ENCODE peak calls at places on chromosomes 3 and 15, in seven cellular contexts. N, Z, W, V, F, K and U are unnamed samples.

GRCh38 chr3:149340310-149340933 is 7.0 kb upstream of the TM4SF18 start:
- DNase-seq in K (no peak), F (peak; percentile 18), W (no peak), V (no peak), Z (peak; percentile 74), N (no peak), U (no peak)

GRCh38 chr3:148329481-148330220 is 368.1 kb upstream of the AGTR1 start:
- DNase-seq in Z (peak; percentile 40), K (no peak), W (no peak), V (no peak), F (no peak), N (no peak), U (peak; percentile 9)

GRCh38 chr3:19254189-19254588 is 105.9 kb downstream of the KCNH8 start:
- DNase-seq in N (no peak), F (no peak), K (no peak), Z (no peak), V (no peak), W (no peak), U (no peak)

GRCh38 chr15:90751300-90751825 is 34.2 kb downstream of the BLM start:
- DNase-seq in V (no peak), N (no peak), F (no peak), Z (no peak), W (no peak), K (no peak), U (no peak)

GRCh38 chr3:59334585-59334984 is 284.8 kb upstream of the CFAP20DC start:
- DNase-seq in K (peak; percentile 80), W (no peak), F (peak; percentile 37), V (no peak), Z (peak; percentile 35), N (no peak), U (no peak)

GRCh38 chr3:94405258-94406035 is 342.6 kb downstream of the NSUN3 start:
- DNase-seq in K (no peak), N (no peak), F (peak; percentile 33), V (no peak), W (no peak), Z (peak; percentile 60), U (peak; percentile 2)

GRCh38 chr3:75059120-75059519 is 444.7 kb upstream of the CNTN3 start:
- DNase-seq in V (no peak), F (no peak), N (no peak), K (no peak), Z (no peak), W (no peak), U (no peak)

GRCh38 chr3:49930241-49930690 is 655 bp upstream of the MON1A start:
- DNase-seq in K (no peak), V (no peak), F (no peak), W (no peak), Z (no peak), N (no peak), U (peak; percentile 34)

GRCh38 chr15:101844916-101845315 is 32.9 kb downstream of the OR4F15 start:
- DNase-seq in W (no peak), N (no peak), F (no peak), K (no peak), Z (no peak), V (no peak), U (no peak)

GRCh38 chr15:84638103-84638502 is 16.0 kb downstream of the WDR73 start:
- DNase-seq in K (no peak), Z (peak; percentile 22), F (no peak), N (no peak), W (no peak), V (peak; percentile 55), U (peak; percentile 82)

GRCh38 chr3:172094621-172095557 is 55.5 kb downstream of the FNDC3B start:
- DNase-seq in V (no peak), F (no peak), N (no peak), W (no peak), Z (peak; percentile 62), K (peak; percentile 68), U (peak; percentile 46)

GRCh38 chr3:112303811-112304325 is 9.9 kb upstream of the SLC9C1 start:
- DNase-seq in Z (peak; percentile 28), V (no peak), W (peak; percentile 51), N (no peak), F (no peak), K (peak; percentile 24), U (peak; percentile 68)

GRCh38 chr3:73070675-73071575 is 9.5 kb downstream of the EBLN2 start:
- DNase-seq in F (no peak), N (no peak), Z (peak; percentile 92), V (no peak), K (peak; percentile 75), W (no peak), U (no peak)

GRCh38 chr3:172213765-172214358 is 174.5 kb downstream of the FNDC3B start:
- DNase-seq in N (no peak), K (no peak), F (no peak), V (no peak), W (no peak), Z (no peak), U (no peak)

GRCh38 chr3:30667250-30667585 is 60.8 kb downstream of the TGFBR2 start:
- DNase-seq in K (peak; percentile 25), Z (no peak), N (peak; percentile 30), W (no peak), V (peak; percentile 71), F (peak; percentile 52), U (peak; percentile 95)

GRCh38 chr3:101829878-101830277 is 19.4 kb upstream of the NFKBIZ start:
- DNase-seq in K (no peak), V (no peak), N (no peak), W (no peak), Z (no peak), F (no peak), U (no peak)

GRCh38 chr3:129599607-129600006 is 6.9 kb downstream of the PLXND1 start:
- DNase-seq in K (peak; percentile 93), F (peak; percentile 63), Z (peak; percentile 82), W (peak; percentile 69), V (peak; percentile 88), N (no peak), U (peak; percentile 96)

GRCh38 chr15:35170216-35170615 is 85.1 kb upstream of the NANOGP8 start:
- DNase-seq in V (no peak), W (no peak), K (peak; percentile 52), F (no peak), N (no peak), Z (peak; percentile 68), U (no peak)

GRCh38 chr3:180764481-180764880 is 85.2 kb upstream of the CCDC39 start:
- DNase-seq in Z (no peak), K (no peak), V (no peak), N (no peak), W (no peak), F (no peak), U (no peak)

GRCh38 chr3:64936570-64936969 is 248.8 kb upstream of the ADAMTS9 start:
- DNase-seq in W (no peak), V (no peak), K (no peak), F (no peak), N (no peak), Z (no peak), U (no peak)

GRCh38 chr3:61725851-61726333 is 164.5 kb downstream of the PTPRG start:
- DNase-seq in Z (peak; percentile 84), W (no peak), V (no peak), N (no peak), K (peak; percentile 10), F (peak; percentile 7), U (peak; percentile 96)

GRCh38 chr3:146546366-146546965 is 2.1 kb upstream of the PLSCR1 start:
- DNase-seq in V (no peak), N (no peak), F (peak; percentile 67), K (no peak), W (no peak), Z (no peak), U (no peak)

GRCh38 chr3:173586176-173586575 is 188.6 kb downstream of the NLGN1 start:
- DNase-seq in W (no peak), Z (peak; percentile 21), V (no peak), N (no peak), F (no peak), K (no peak), U (no peak)

GRCh38 chr3:85255954-85256353 is 297.2 kb downstream of the CADM2 start:
- DNase-seq in Z (peak; percentile 40), V (no peak), K (no peak), N (no peak), F (no peak), W (no peak), U (peak; percentile 8)

GRCh38 chr3:171018151-171018935 is 8.2 kb downstream of the SLC2A2 start:
- DNase-seq in N (no peak), Z (no peak), V (peak; percentile 47), F (peak; percentile 29), K (no peak), W (peak; percentile 57), U (peak; percentile 32)

GRCh38 chr3:141051641-141052569 is 758 bp downstream of the SPSB4 start:
- DNase-seq in Z (peak; percentile 2), W (peak; percentile 78), V (peak; percentile 66), F (no peak), K (peak; percentile 38), N (peak; percentile 72), U (peak; percentile 81)
- H3K27me3 ChIP-seq in Z (peaks cover 50% of the 10 kb centered on the region), W (no peaks in the 10 kb centered on the region), V (peaks cover 5% of the 10 kb centered on the region), F (no peaks in the 10 kb centered on the region), K (peaks cover 86% of the 10 kb centered on the region), N (no peaks in the 10 kb centered on the region), U (no peaks in the 10 kb centered on the region)

DNA sequence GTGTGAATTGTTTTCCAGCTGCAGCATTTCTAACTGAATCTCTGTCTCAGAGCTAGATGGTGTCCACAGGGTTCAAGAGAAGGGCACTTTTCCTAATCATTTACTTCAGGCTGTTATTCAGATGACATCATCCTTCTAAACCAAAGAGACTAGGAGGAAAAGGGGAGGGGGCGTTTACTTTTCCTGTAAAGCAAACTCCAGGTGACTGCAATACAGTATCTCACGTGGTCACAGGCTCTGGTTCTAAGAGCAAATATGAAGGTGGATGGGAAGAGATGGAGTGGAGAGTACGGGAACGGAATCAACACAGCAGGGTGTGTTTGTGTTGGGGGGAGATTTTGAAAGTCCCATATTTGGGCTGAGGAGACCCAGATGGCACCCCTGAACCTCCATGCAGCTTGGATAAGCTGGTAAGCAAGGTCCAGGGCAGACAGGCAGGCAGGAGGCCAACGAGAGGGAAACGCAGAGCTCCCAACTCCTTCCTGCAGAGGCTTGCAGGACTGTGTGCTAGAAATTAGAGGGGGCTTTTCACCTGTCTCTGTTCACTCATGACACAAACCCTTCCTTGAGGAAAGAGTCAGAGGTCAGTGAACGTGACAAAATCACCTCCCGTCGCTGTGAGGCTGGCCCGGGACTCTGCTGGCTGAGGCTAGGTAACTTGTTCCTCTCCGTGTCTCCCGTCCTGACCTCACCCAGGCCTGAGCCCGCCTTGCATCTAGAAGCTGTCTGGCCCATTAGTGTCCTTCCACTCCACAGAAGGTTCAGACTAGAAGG is 151.2 kb downstream of the OPA1 start:
- DNase-seq in F (no peak), N (no peak), W (no peak), Z (no peak), V (no peak), K (peak; percentile 5), U (peak; percentile 84)
- H3K18ac ChIP-seq in F (no peak overlapping the region), N (peak overlapping the region; percentile 49), W (peak overlapping the region; percentile 64), Z (no peak overlapping the region), V (no peak overlapping the region), K (no peak overlapping the region), U (no peak overlapping the region)

DNA sequence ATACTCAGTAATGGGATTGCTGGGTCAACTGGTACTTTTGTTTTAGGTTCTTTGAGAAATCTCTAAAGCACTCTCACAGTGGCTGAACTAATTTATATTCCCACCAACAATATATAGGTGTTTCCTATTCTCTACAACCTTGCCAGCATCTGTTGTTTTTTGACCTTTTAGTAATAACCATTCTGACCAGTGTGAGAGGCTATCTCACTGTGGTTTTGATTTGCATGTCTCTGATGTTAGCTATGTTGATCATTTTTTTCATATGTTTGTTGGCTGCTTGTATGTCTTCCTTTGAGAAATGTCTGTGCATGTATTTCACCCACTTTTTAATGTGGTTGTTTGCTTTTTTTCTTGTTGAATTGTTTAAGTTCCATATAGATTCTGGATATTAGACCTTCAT is 98.2 kb upstream of the DCBLD2 start:
- DNase-seq in V (no peak), K (no peak), F (no peak), W (no peak), N (no peak), Z (no peak), U (no peak)
- H3K4ac ChIP-seq in V (no peak overlapping the region), K (no peak overlapping the region), F (no peak overlapping the region), W (no peak overlapping the region), N (no peak overlapping the region), Z (no peak overlapping the region), U (no peak overlapping the region)

GRCh38 chr15:31481157-31481556 is 154.5 kb downstream of the KLF13 start:
- DNase-seq in K (no peak), Z (no peak), N (no peak), W (no peak), V (no peak), F (no peak), U (no peak)
- H3K27me3 ChIP-seq in K (peaks cover 50% of the 10 kb centered on the region), Z (peaks cover 36% of the 10 kb centered on the region), N (peaks cover 4% of the 10 kb centered on the region), W (peaks cover 32% of the 10 kb centered on the region), V (peaks cover 21% of the 10 kb centered on the region), F (peaks cover 31% of the 10 kb centered on the region), U (peaks cover 11% of the 10 kb centered on the region)